ENCODE peak calls at places on chromosomes 13 and 19, in six cellular contexts. M is upper lobe of right lung; J is AG04450; L is CD8-positive, alpha-beta memory T cell; N is gastrocnemius medialis; A is lung. V is an unnamed sample.

GRCh38 chr13:108220042-108220441 is 1.9 kb downstream of the ABHD13 start:
- DNase-seq in M (no peak), J (no peak), A (peak), N (no peak), L (no peak), V (no peak)

GRCh38 chr19:35207391-35207871 is 21.1 kb downstream of the FAM187B start:
- DNase-seq in J (no peak), N (no peak), A (peak), L (peak), M (no peak), V (no peak)

GRCh38 chr19:35124098-35125060 is 8.8 kb downstream of the FXYD3 start:
- DNase-seq in J (peak), A (peak), N (peak), L (peak), M (peak), V (peak)

GRCh38 chr13:102091231-102091630 is 310.6 kb downstream of the FGF14 start:
- DNase-seq in L (no peak), M (no peak), J (no peak), N (no peak), A (no peak), V (no peak)

GRCh38 chr19:44897835-44898234 is 6.8 kb downstream of the TOMM40 start:
- DNase-seq in A (no peak), M (no peak), J (no peak), N (no peak), L (no peak), V (no peak)

GRCh38 chr19:8174706-8175105 is 25.3 kb upstream of the FBN3 start:
- DNase-seq in L (no peak), A (no peak), N (no peak), J (no peak), M (no peak), V (no peak)

GRCh38 chr19:46859637-46860124 is 1.1 kb upstream of the ARHGAP35 start:
- DNase-seq in N (peak), J (no peak), L (peak), M (peak), A (peak), V (peak)

GRCh38 chr13:110128546-110128945 is 178.4 kb downstream of the COL4A1 start:
- DNase-seq in J (no peak), N (no peak), A (no peak), L (no peak), M (no peak), V (no peak)

GRCh38 chr19:38125238-38125637 is 98.8 kb downstream of the DPF1 start:
- DNase-seq in A (no peak), N (no peak), L (no peak), M (no peak), J (no peak), V (no peak)

GRCh38 chr19:8209111-8209964 is at the start of gene CERS4:
- DNase-seq in N (peak), J (no peak), A (peak), M (peak), L (peak), V (peak)

GRCh38 chr19:46601318-46602224 is at the start of gene CALM3:
- DNase-seq in N (no peak), J (no peak), L (no peak), M (peak), A (no peak), V (no peak)

GRCh38 chr13:80012281-80012680 is 328.6 kb downstream of the SPRY2 start:
- DNase-seq in M (no peak), N (no peak), A (no peak), L (no peak), J (no peak), V (no peak)

GRCh38 chr13:99969934-99970760 is 1.4 kb downstream of the ZIC5 start:
- DNase-seq in J (no peak), M (no peak), L (no peak), A (no peak), N (no peak), V (no peak)

GRCh38 chr19:29328586-29328985 is 115.6 kb upstream of the UQCRFS1 start:
- DNase-seq in A (no peak), N (no peak), M (no peak), J (no peak), L (no peak), V (no peak)

GRCh38 chr13:106709509-106709908 is 141.6 kb upstream of the ARGLU1 start:
- DNase-seq in N (no peak), J (no peak), M (no peak), L (no peak), A (no peak), V (peak)

GRCh38 chr19:30450945-30451344 is 78.8 kb downstream of the ZNF536 start:
- DNase-seq in A (no peak), L (no peak), J (no peak), N (no peak), M (no peak), V (peak)

GRCh38 chr13:108154421-108154858 is 60.9 kb downstream of the LIG4 start:
- DNase-seq in A (peak), J (no peak), L (no peak), N (no peak), M (no peak), V (no peak)

GRCh38 chr13:21478881-21479808 is 20.0 kb upstream of the ZDHHC20 start:
- DNase-seq in M (no peak), J (peak), N (peak), A (peak), L (peak), V (no peak)

GRCh38 chr19:5228932-5229777 is 111.5 kb downstream of the PTPRS start:
- DNase-seq in J (no peak), M (no peak), N (no peak), L (no peak), A (no peak), V (peak)

GRCh38 chr13:114049026-114049425 is 75.2 kb upstream of the C13orf46 start:
- DNase-seq in L (no peak), N (no peak), A (no peak), M (no peak), J (no peak), V (peak)

GRCh38 chr19:31211088-31211487 is 138.1 kb downstream of the TSHZ3 start:
- DNase-seq in N (no peak), J (no peak), A (no peak), M (no peak), L (no peak), V (no peak)

GRCh38 chr19:12639901-12640613 is 26.5 kb downstream of the MAN2B1 start:
- DNase-seq in M (peak), L (peak), J (peak), A (peak), N (peak), V (peak)

GRCh38 chr19:4976412-4977298 is 7.7 kb downstream of the KDM4B start:
- DNase-seq in N (peak), M (peak), J (peak), L (no peak), A (peak), V (peak)

GRCh38 chr19:35240322-35240721 is 8.5 kb upstream of the LSR start:
- DNase-seq in L (no peak), M (no peak), N (no peak), J (no peak), A (no peak), V (no peak)

GRCh38 chr13:20553309-20553708 is 13.6 kb upstream of the IFT88 start:
- DNase-seq in L (no peak), A (no peak), N (no peak), M (no peak), J (no peak), V (no peak)

GRCh38 chr13:59960683-59961082 is 203.0 kb downstream of the DIAPH3 start:
- DNase-seq in M (no peak), N (no peak), A (no peak), J (no peak), L (no peak), V (no peak)

GRCh38 chr13:42812311-42812710 is 30.9 kb downstream of the FAM216B start:
- DNase-seq in N (no peak), L (no peak), J (no peak), M (no peak), A (no peak), V (no peak)

GRCh38 chr13:49938921-49939320 is 2.8 kb upstream of the SPRYD7 start:
- DNase-seq in A (no peak), M (no peak), N (no peak), L (no peak), J (no peak), V (no peak)

GRCh38 chr19:34662919-34663318 is 14.0 kb downstream of the SCGB2B2 start:
- DNase-seq in J (no peak), A (no peak), M (no peak), N (no peak), L (peak), V (no peak)

GRCh38 chr19:36963262-36963661 is 47.1 kb downstream of the ZNF568 start:
- DNase-seq in A (no peak), M (no peak), J (no peak), N (no peak), L (no peak), V (no peak)

GRCh38 chr13:112573710-112574109 is 14.2 kb downstream of the TUBGCP3 start:
- DNase-seq in L (no peak), M (no peak), N (no peak), A (peak), J (no peak), V (no peak)

GRCh38 chr13:72458701-72459100 is 268.7 kb downstream of the MZT1 start:
- DNase-seq in L (no peak), M (no peak), J (no peak), N (no peak), A (no peak), V (no peak)

GRCh38 chr13:86567119-86567518 is 767.9 kb upstream of the SLITRK6 start:
- DNase-seq in M (no peak), A (no peak), L (no peak), J (no peak), N (no peak), V (no peak)

GRCh38 chr13:94610475-94610874 is 8.8 kb downstream of the GPR180 start:
- DNase-seq in M (no peak), J (no peak), L (no peak), A (no peak), N (no peak), V (no peak)

DNA sequence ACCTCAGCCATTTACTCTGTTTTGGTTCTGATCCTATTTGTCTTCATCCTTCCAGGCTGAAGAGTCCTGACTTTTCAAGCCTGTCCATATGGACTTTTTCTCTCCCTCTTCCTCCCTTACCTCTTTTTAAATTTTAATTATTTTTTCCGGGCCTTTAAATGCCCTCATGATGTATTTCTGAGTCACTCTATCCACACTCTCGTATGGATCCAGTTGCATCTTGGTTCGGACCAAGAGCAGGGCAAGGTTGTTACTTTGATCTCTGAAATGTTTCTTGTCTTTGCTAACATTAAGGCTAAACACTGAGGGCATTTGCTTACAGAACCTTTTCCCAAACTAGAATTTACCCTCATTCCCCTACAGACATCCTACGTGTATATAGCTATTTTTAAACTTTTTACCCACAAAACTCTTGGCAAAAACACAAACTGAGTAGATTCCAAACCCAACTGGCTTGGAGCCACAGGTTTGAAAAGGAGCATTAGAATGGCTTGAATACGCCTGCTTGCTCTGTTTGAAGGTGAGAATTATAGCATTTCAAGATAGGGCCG is 47.4 kb upstream of the SERPINE3 start:
- DNase-seq in N (no peak), J (peak), A (no peak), M (no peak), L (no peak), V (no peak)
- H3K4me3 ChIP-seq in N (no peak), J (no peak), A (no peak), M (no peak), L (no peak), V (no peak)

GRCh38 chr19:17557461-17557860 is 2.0 kb downstream of the COLGALT1 start:
- DNase-seq in A (no peak), N (no peak), J (no peak), M (no peak), L (no peak), V (peak)

GRCh38 chr19:17565611-17566010 is 10.2 kb downstream of the COLGALT1 start:
- DNase-seq in J (no peak), A (no peak), L (no peak), N (no peak), M (no peak), V (no peak)

GRCh38 chr19:17564783-17565182 is 9.3 kb downstream of the COLGALT1 start:
- DNase-seq in L (no peak), M (no peak), J (no peak), N (no peak), A (no peak), V (no peak)

GRCh38 chr19:17560205-17560595 is 4.8 kb downstream of the COLGALT1 start:
- DNase-seq in M (peak), J (peak), N (no peak), A (peak), L (no peak), V (peak)

DNA sequence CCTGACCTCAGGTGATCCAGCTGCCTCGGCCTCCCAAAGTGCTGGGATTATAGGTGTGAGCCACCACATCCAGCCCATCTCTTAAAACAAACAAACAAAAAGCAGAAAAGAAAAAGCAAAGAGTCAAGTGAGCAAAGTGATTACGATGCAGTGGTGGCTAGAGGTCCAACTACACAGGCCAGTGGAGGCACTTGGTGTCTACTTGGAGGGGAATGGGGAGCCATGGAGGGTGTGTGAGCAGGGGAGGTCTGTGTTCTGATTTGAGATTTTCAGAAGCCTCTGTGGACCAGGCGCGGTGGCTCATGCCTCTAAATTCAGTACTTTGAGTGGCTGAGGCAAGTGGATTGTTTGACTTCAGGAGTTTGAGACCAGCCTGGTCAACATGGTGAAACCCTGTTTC is 6.6 kb downstream of the COLGALT1 start:
- DNase-seq in A (no peak), N (no peak), L (no peak), J (no peak), M (no peak), V (peak)
- H3K27ac ChIP-seq in A (no peak), N (peak), L (no peak), J (no peak), M (peak), V (no peak)

GRCh38 chr13:44432595-44432994 is 59.0 kb downstream of the SERP2 start:
- DNase-seq in M (no peak), J (no peak), N (no peak), A (no peak), L (no peak), V (no peak)

GRCh38 chr13:44431150-44431549 is 57.5 kb downstream of the SERP2 start:
- DNase-seq in J (no peak), N (no peak), M (no peak), A (no peak), L (no peak), V (no peak)

GRCh38 chr13:44434441-44435141 is 61.0 kb downstream of the SERP2 start:
- DNase-seq in J (no peak), L (no peak), A (no peak), N (no peak), M (no peak), V (peak)

GRCh38 chr13:44435142-44435982 is 61.7 kb downstream of the SERP2 start:
- DNase-seq in J (peak), A (peak), N (peak), L (peak), M (peak), V (peak)

GRCh38 chr13:44433863-44434262 is 60.2 kb downstream of the SERP2 start:
- DNase-seq in N (no peak), L (no peak), J (no peak), M (no peak), A (no peak), V (no peak)
- H3K4me3 ChIP-seq in N (peak), L (no peak), J (peak), M (peak), A (peak), V (peak)

DNA sequence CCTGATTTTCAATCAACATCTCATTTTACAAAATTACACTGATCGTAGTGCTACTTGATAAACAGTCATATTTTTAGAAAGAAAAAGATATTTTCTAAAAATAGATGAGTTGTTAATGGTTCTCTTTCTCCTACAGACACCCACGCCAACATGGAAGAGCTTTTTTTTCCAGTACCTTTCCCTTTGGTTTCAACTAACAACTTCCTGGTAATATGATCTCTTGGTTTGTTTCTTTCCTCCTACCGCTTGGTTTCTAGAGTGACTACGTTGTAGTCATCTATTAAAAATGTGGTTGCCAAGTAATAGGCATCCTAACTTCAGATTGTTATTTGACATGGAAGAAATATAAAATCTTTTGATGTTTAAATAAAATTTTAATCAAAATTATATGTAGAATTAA is 189.0 kb downstream of the LACC1 start:
- DNase-seq in J (peak), A (no peak), M (no peak), L (no peak), N (no peak), V (no peak)
- H3K27ac ChIP-seq in J (no peak), A (no peak), M (no peak), L (no peak), N (no peak), V (no peak)

GRCh38 chr19:6766357-6767080 is 716 bp downstream of the SH2D3A start:
- DNase-seq in N (no peak), M (no peak), J (no peak), A (no peak), L (no peak), V (peak)
- H3K4me3 ChIP-seq in N (no peak), M (peak), J (no peak), A (peak), L (peak), V (no peak)

V was measured in right cardiac atrium.